ENCODE peak calls at places on chromosome 18, in four cellular contexts. V is GM04504, B is fibroblast of the aortic adventitia, R is germinal center. W is an unnamed sample.

GRCh38 chr18:58911241-58911640 is 46.6 kb downstream of the ZNF532 start:
- DNase-seq in V (no peak), B (peak; percentile 26), R (no peak), W (no peak)

GRCh38 chr18:57561728-57562423 is 24.6 kb downstream of the FECH start:
- DNase-seq in V (peak; percentile 9), B (peak; percentile 68), R (peak; percentile 61), W (peak; percentile 66)

GRCh38 chr18:35408843-35409261 is 31.7 kb upstream of the ZNF396 start:
- DNase-seq in B (no peak), R (no peak), V (no peak), W (no peak)

GRCh38 chr18:28143725-28144124 is 33.2 kb downstream of the CDH2 start:
- DNase-seq in V (no peak), R (no peak), B (no peak), W (no peak)

GRCh38 chr18:57836557-57836956 is 33.4 kb upstream of the ATP8B1 start:
- DNase-seq in V (no peak), B (no peak), R (no peak), W (no peak)

GRCh38 chr18:6994053-6994452 is 123.5 kb downstream of the LAMA1 start:
- DNase-seq in B (no peak), R (no peak), V (peak; percentile 5), W (no peak)

GRCh38 chr18:6719914-6720692 is 9.4 kb upstream of the ARHGAP28 start:
- DNase-seq in B (peak; percentile 19), V (no peak), R (no peak), W (no peak)

GRCh38 chr18:2729757-2730156 is 74.2 kb downstream of the SMCHD1 start:
- DNase-seq in B (no peak), R (no peak), V (no peak), W (no peak)

GRCh38 chr18:57744211-57744694 is 58.9 kb downstream of the ATP8B1 start:
- DNase-seq in R (no peak), B (peak; percentile 80), V (no peak), W (no peak)

GRCh38 chr18:22827216-22827615 is 105.9 kb upstream of the RBBP8 start:
- DNase-seq in R (no peak), B (peak; percentile 68), V (no peak), W (no peak)